ENCODE peak calls at places on chromosome 1, in four cellular contexts. One of them, this sample, is unnamed.

GRCh38 chr1:83725735-83726360 is 273.1 kb downstream of the TTLL7 start:
- DNase-seq in prostate gland: no peak
- DNase-seq in heart left ventricle: no peak
- DNase-seq in left lung: no peak
- DNase-seq in this sample: no peak

GRCh38 chr1:14583788-14584187 is 14.7 kb upstream of the KAZN start:
- DNase-seq in prostate gland: no peak
- DNase-seq in heart left ventricle: no peak
- DNase-seq in left lung: no peak
- DNase-seq in this sample: no peak

GRCh38 chr1:31241321-31241720 is 1.6 kb upstream of the NKAIN1 start:
- DNase-seq in prostate gland: no peak
- DNase-seq in heart left ventricle: no peak
- DNase-seq in left lung: no peak
- DNase-seq in this sample: no peak

GRCh38 chr1:31152181-31152768 is 86.8 kb upstream of the PUM1 start:
- DNase-seq in prostate gland: no peak
- DNase-seq in heart left ventricle: no peak
- DNase-seq in left lung: no peak
- DNase-seq in this sample: no peak

GRCh38 chr1:173666646-173667045 is 3.0 kb downstream of the ANKRD45 start:
- DNase-seq in prostate gland: no peak
- DNase-seq in heart left ventricle: no peak
- DNase-seq in left lung: no peak
- DNase-seq in this sample: no peak

GRCh38 chr1:156090822-156091188 is 8.5 kb upstream of the MEX3A start:
- DNase-seq in prostate gland: peak; percentile 86
- DNase-seq in heart left ventricle: peak; percentile 92
- DNase-seq in left lung: peak; percentile 96
- DNase-seq in this sample: peak; percentile 97

GRCh38 chr1:198318092-198318491 is 161.3 kb downstream of the NEK7 start:
- DNase-seq in prostate gland: no peak
- DNase-seq in heart left ventricle: no peak
- DNase-seq in left lung: no peak
- DNase-seq in this sample: no peak

GRCh38 chr1:22507582-22507981 is 55.7 kb upstream of the EPHA8 start:
- DNase-seq in prostate gland: no peak
- DNase-seq in heart left ventricle: no peak
- DNase-seq in left lung: no peak
- DNase-seq in this sample: no peak

GRCh38 chr1:17696417-17697301 is 58.5 kb upstream of the ACTL8 start:
- DNase-seq in prostate gland: peak; percentile 14
- DNase-seq in heart left ventricle: no peak
- DNase-seq in left lung: no peak
- DNase-seq in this sample: no peak

GRCh38 chr1:150554086-150554452 is 4.9 kb downstream of the ADAMTSL4 start:
- DNase-seq in prostate gland: no peak
- DNase-seq in heart left ventricle: no peak
- DNase-seq in left lung: no peak
- DNase-seq in this sample: peak; percentile 74

GRCh38 chr1:207832796-207833195 is 78.1 kb downstream of the CD34 start:
- DNase-seq in prostate gland: no peak
- DNase-seq in heart left ventricle: no peak
- DNase-seq in left lung: no peak
- DNase-seq in this sample: no peak

GRCh38 chr1:27011058-27011764 is 1.4 kb downstream of the TENT5B start:
- DNase-seq in prostate gland: peak; percentile 73
- DNase-seq in heart left ventricle: no peak
- DNase-seq in left lung: peak; percentile 89
- DNase-seq in this sample: peak; percentile 93

GRCh38 chr1:156004843-156005593 is 15.7 kb downstream of the SSR2 start:
- DNase-seq in prostate gland: no peak
- DNase-seq in heart left ventricle: no peak
- DNase-seq in left lung: no peak
- DNase-seq in this sample: no peak

GRCh38 chr1:239179001-239179400 is 207.4 kb upstream of the CHRM3 start:
- DNase-seq in prostate gland: no peak
- DNase-seq in heart left ventricle: no peak
- DNase-seq in left lung: no peak
- DNase-seq in this sample: no peak
- H3K4me1 ChIP-seq in prostate gland: no peaks in the 10 kb centered on the region
- H3K4me1 ChIP-seq in heart left ventricle: no peaks in the 10 kb centered on the region
- H3K4me1 ChIP-seq in left lung: no peaks in the 10 kb centered on the region
- H3K4me1 ChIP-seq in this sample: no peaks in the 10 kb centered on the region

GRCh38 chr1:111468717-111469100 is 5.1 kb upstream of the C1orf162 start:
- DNase-seq in prostate gland: no peak
- DNase-seq in heart left ventricle: no peak
- DNase-seq in left lung: no peak
- DNase-seq in this sample: no peak
- H3K4me3 ChIP-seq in prostate gland: no peak overlapping the region
- H3K4me3 ChIP-seq in heart left ventricle: no peak overlapping the region
- H3K4me3 ChIP-seq in left lung: no peak overlapping the region
- H3K4me3 ChIP-seq in this sample: no peak overlapping the region

DNA sequence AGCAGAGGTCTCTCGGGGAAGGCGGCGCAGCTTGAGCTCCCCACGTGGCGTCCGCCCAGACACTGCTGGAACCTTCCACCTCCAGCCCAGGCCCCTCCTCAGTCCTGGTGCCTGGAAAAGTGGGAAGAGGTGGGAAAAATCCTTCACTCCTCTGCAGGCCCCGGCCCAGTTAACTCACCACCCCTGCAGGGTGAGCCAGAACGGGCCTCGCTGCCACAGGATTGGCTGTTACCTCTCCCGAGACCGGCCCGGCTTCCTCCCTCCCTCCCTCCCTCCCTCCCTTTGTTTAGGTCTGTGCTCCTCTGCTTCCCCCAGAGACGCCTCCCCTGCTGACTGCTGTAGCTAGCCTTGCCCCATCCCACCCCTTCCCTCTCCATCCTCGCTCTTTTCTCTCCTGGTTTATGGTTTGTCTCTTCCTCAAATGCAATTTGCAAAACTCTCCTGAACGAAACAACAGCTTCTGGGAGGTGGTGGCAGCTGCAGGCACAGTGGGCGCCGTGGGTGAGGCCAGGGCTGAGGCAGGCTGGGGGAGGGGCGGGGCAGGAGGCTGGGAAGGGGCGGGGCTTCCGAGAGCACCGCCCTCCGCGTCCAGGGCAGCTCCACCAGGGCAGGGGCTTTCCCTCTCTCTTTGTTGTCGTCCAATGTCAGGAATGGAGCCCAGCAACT is 6.5 kb downstream of the CAPN9 start:
- DNase-seq in prostate gland: peak; percentile 52
- DNase-seq in heart left ventricle: no peak
- DNase-seq in left lung: no peak
- DNase-seq in this sample: no peak
- H3K4me1 ChIP-seq in prostate gland: peaks cover 15% of the 10 kb centered on the region
- H3K4me1 ChIP-seq in heart left ventricle: peaks cover 32% of the 10 kb centered on the region
- H3K4me1 ChIP-seq in left lung: no peaks in the 10 kb centered on the region
- H3K4me1 ChIP-seq in this sample: no peaks in the 10 kb centered on the region

DNA sequence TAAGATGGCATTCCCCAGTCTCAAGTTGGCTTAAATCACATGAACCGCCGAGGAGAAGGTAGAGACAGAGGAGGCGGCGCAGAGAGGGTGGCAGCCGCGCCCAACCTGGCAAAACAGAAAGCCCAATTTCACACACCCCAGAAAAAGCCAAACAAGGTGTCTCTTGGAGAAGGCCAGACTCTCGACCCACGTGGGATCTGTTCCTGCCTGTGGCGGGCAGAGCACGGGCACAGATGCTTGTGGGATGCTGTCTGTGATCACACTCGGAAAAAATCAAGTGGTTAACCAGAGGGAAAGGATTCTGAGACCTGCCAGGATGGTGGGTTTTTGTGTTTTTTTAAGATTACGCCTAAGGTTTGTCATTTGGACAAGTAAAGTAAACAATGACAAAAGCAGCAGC is 80.7 kb downstream of the MRPL37 start:
- DNase-seq in prostate gland: no peak
- DNase-seq in heart left ventricle: no peak
- DNase-seq in left lung: no peak
- DNase-seq in this sample: no peak
- H3K4me3 ChIP-seq in prostate gland: no peak overlapping the region
- H3K4me3 ChIP-seq in heart left ventricle: no peak overlapping the region
- H3K4me3 ChIP-seq in left lung: no peak overlapping the region
- H3K4me3 ChIP-seq in this sample: no peak overlapping the region

DNA sequence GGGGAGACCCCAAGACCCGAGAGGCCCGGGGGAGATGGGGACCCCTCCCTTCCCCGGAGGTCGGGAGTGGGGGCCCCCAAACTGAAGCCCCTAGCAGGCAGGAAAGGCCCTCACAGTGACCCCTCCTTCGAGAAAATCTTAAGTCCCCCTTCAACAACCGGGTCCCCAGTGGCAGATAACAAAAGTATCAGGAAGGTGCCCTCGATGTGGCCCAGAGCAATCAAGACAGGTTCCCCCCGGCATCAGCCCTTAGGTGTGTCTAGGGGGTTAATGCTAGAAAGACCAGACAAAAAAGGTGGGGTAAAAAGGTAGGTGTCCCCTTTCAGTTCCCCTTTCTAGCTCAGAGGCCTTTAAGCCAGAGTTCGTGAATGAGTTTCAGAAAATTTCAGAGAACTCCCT is 282 bp upstream of the ECE1 start:
- DNase-seq in prostate gland: no peak
- DNase-seq in heart left ventricle: no peak
- DNase-seq in left lung: no peak
- DNase-seq in this sample: no peak
- H3K4me1 ChIP-seq in prostate gland: no peaks in the 10 kb centered on the region
- H3K4me1 ChIP-seq in heart left ventricle: peaks cover 54% of the 10 kb centered on the region
- H3K4me1 ChIP-seq in left lung: no peaks in the 10 kb centered on the region
- H3K4me1 ChIP-seq in this sample: no peaks in the 10 kb centered on the region

This sample was measured in aorta.